ENCODE peak calls at places on chromosomes 6 and 20, in four cellular contexts. N is K562, P is GM12891, L is GM12878. A is an unnamed sample.

GRCh38 chr20:31860431-31861345 is 9.6 kb downstream of the DUSP15 start:
- DNase-seq in N (no peak), P (no peak), L (no peak), A (no peak)

GRCh38 chr20:4441871-4442270 is 279.8 kb upstream of the PRND start:
- DNase-seq in N (no peak), P (no peak), L (no peak), A (no peak)

GRCh38 chr20:45836841-45837240 is 3.2 kb downstream of the SNX21 start:
- DNase-seq in N (peak), P (no peak), L (no peak), A (no peak)

GRCh38 chr20:3237011-3237957 is 1.7 kb downstream of the SLC4A11 start:
- DNase-seq in N (no peak), P (no peak), L (no peak), A (no peak)

GRCh38 chr6:134959603-134960002 is 9.7 kb upstream of the ALDH8A1 start:
- DNase-seq in N (no peak), P (no peak), L (no peak), A (no peak)

GRCh38 chr6:5084787-5085637 is at the start of gene PPP1R3G:
- DNase-seq in N (no peak), P (peak), L (no peak), A (peak)

GRCh38 chr6:168929871-168930450 is 323.7 kb downstream of the THBS2 start:
- DNase-seq in N (no peak), P (no peak), L (no peak), A (no peak)

GRCh38 chr20:47251154-47252020 is 105.1 kb downstream of the ZMYND8 start:
- DNase-seq in N (no peak), P (no peak), L (no peak), A (no peak)

GRCh38 chr6:111764238-111765182 is 108.7 kb downstream of the FYN start:
- DNase-seq in N (no peak), P (no peak), L (peak), A (no peak)

GRCh38 chr6:144360401-144360800 is 75.3 kb downstream of the UTRN start:
- DNase-seq in N (no peak), P (no peak), L (no peak), A (no peak)

GRCh38 chr6:16688984-16689636 is 72.2 kb downstream of the ATXN1 start:
- DNase-seq in N (no peak), P (no peak), L (no peak), A (no peak)

GRCh38 chr6:29723666-29724588 is 693 bp downstream of the HLA-F start:
- DNase-seq in N (no peak), P (peak), L (no peak), A (no peak)

GRCh38 chr6:95364016-95364604 is 213.2 kb upstream of the MANEA start:
- DNase-seq in N (peak), P (peak), L (no peak), A (no peak)

GRCh38 chr6:98927534-98927933 is 20.2 kb downstream of the FBXL4 start:
- DNase-seq in N (no peak), P (no peak), L (no peak), A (no peak)

GRCh38 chr6:4781426-4781825 is 5.2 kb downstream of the CDYL start:
- DNase-seq in N (no peak), P (no peak), L (no peak), A (no peak)

GRCh38 chr20:49704932-49705336 is 8.7 kb downstream of the B4GALT5 start:
- DNase-seq in N (no peak), P (no peak), L (no peak), A (peak)

DNA sequence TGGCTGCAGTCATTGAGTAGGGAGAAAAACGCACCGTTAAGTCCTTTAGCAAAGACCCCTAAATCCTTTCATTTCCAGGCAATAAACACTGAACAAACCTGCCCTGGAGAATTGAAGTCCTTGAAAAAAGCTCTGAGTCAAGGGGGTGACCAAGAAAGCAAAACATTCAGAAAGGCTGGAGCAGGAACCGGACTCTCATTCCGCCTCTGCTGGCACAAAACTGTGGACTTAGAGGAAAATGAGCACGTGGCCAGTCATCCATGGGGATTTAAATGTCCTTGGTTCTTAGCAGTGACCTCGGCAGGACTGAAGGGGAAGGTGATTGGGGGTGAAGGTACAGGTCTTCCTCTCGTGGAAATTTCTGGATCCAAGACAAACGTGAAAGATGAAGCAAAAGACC is 103.0 kb downstream of the CDH4 start:
- DNase-seq in N (no peak), P (no peak), L (no peak), A (no peak)
- TF ChIP-seq SPI1 in N (no peak), P (no peak), L (no peak), A (no peak)

GRCh38 chr6:45966340-45966739 is 49.3 kb downstream of the CLIC5 start:
- DNase-seq in N (no peak), P (no peak), L (no peak), A (no peak)
- TF ChIP-seq POLR2AphosphoS5 in N (no peak), P (no peak), L (no peak), A (no peak)

GRCh38 chr6:15457903-15458530 is 204.8 kb downstream of the DTNBP1 start:
- DNase-seq in N (no peak), P (no peak), L (peak), A (no peak)
- TF ChIP-seq SPI1 in N (no peak), P (no peak), L (no peak), A (no peak)

GRCh38 chr6:89689732-89690131 is 51.2 kb upstream of the LYRM2 start:
- DNase-seq in N (no peak), P (no peak), L (no peak), A (peak)
- TF ChIP-seq POLR2AphosphoS5 in N (no peak), P (no peak), L (no peak), A (no peak)

GRCh38 chr6:52125572-52125971 is 38.2 kb upstream of the PKHD1 start:
- DNase-seq in N (no peak), P (no peak), L (no peak), A (no peak)

GRCh38 chr6:52126231-52126630 is 38.8 kb upstream of the PKHD1 start:
- DNase-seq in N (no peak), P (no peak), L (no peak), A (no peak)

GRCh38 chr6:52123234-52123633 is 35.8 kb upstream of the PKHD1 start:
- DNase-seq in N (no peak), P (no peak), L (no peak), A (no peak)

GRCh38 chr6:52125139-52125538 is 37.7 kb upstream of the PKHD1 start:
- DNase-seq in N (no peak), P (no peak), L (no peak), A (no peak)

DNA sequence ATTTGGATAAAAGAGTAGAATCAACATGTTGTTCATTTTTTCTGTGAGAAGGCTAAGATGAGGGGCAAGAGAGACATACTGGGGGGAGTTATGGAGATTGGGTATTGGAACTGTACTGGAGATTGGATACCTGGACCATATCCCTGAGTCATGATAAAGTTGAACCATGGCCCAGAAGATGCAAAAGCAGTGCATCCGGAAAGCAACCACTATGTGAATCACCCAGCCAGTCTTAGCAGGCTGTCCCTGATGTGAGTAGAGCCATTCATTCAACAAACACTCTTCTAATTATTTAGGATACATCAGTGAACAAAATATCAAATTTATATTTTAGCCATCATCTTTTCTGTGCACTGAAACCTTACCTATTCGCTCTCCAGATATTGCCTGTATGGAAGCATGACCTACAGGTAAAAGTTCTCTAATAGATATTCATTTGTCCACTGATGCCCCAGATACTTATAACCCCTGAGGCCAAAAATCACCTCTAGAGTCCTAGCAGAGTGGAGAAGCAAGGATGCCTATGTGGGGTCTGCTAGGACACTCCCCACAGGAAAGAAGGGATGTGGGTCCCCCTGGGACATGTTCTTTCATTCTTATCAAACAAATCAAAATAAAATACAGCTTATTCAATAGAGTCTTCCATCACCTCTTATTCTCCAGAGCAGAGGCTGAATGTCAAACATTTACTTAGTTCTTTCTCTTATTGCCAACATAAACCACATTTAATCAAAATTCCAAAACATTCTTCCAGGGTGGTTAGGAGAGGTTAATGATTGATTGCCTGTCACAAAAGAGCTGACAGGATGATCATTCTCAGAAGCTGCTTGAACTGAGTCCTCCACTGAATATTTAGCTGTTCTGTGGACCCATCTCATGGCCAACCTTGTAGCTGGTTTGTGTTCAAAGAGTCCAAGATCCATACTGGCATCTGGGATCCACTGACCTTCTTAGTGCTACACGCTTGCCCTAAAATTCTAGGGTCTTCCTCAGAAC is 37.0 kb upstream of the PKHD1 start:
- DNase-seq in N (no peak), P (no peak), L (no peak), A (no peak)
- TF ChIP-seq SPI1 in N (no peak), P (no peak), L (no peak), A (no peak)

A was measured in HL-60.